ENCODE peak calls at places on chromosomes 4 and X, in six cellular contexts. F is H9, S is IMR-90, Z is neuronal stem cell, R is H1, O is trophoblast cell. W is an unnamed sample.

GRCh38 chr4:186190456-186191265 is 706 bp upstream of the CYP4V2 start:
- DNase-seq in S (no peak), F (peak; percentile 50), Z (no peak), R (no peak), O (peak; percentile 21), W (peak; percentile 43)

GRCh38 chr4:125956281-125956680 is 641.5 kb downstream of the FAT4 start:
- DNase-seq in Z (no peak), F (no peak), O (no peak), S (no peak), R (no peak), W (no peak)

GRCh38 chr4:99144070-99144469 is at the start of gene ADH4:
- DNase-seq in O (no peak), S (peak; percentile 8), R (no peak), Z (peak; percentile 12), F (no peak), W (no peak)

GRCh38 chr4:81052119-81053068 is 21.9 kb downstream of the BMP3 start:
- DNase-seq in R (peak; percentile 44), S (peak; percentile 74), F (peak; percentile 67), O (peak; percentile 69), Z (peak; percentile 84), W (peak; percentile 64)

GRCh38 chr4:52715255-52715897 is 35.8 kb downstream of the ERVMER34-1 start:
- DNase-seq in R (no peak), S (no peak), F (no peak), Z (no peak), O (no peak), W (no peak)

GRCh38 chr4:140691369-140691768 is 64.8 kb downstream of the TBC1D9 start:
- DNase-seq in F (no peak), Z (no peak), S (peak; percentile 62), O (peak; percentile 50), R (no peak), W (peak; percentile 44)

GRCh38 chr4:17712166-17712565 is 69.3 kb downstream of the FAM184B start:
- DNase-seq in F (no peak), O (no peak), S (no peak), R (no peak), Z (no peak), W (no peak)

GRCh38 chr4:140439644-140440043 is 12.2 kb upstream of the CLGN start:
- DNase-seq in O (no peak), S (no peak), Z (no peak), F (no peak), R (no peak), W (no peak)

GRCh38 chr4:163300445-163300844 is 32.0 kb downstream of the NPY1R start:
- DNase-seq in Z (no peak), F (no peak), S (no peak), R (no peak), O (no peak), W (no peak)

GRCh38 chrX:71492086-71493065 is 40.5 kb upstream of the OGT start:
- DNase-seq in O (peak; percentile 53), F (no peak), Z (no peak), R (no peak), S (peak; percentile 26), W (no peak)

GRCh38 chrX:27633328-27633727 is 43.2 kb downstream of the DCAF8L2 start:
- DNase-seq in R (no peak), F (no peak), O (no peak), Z (no peak), S (no peak), W (no peak)

GRCh38 chr4:73922766-73923630 is 53.8 kb downstream of the CXCL1 start:
- DNase-seq in S (peak; percentile 59), O (no peak), R (no peak), Z (no peak), F (no peak), W (peak; percentile 54)

GRCh38 chr4:73918058-73918457 is 48.9 kb downstream of the CXCL1 start:
- DNase-seq in R (no peak), F (no peak), S (no peak), O (no peak), Z (no peak), W (no peak)

GRCh38 chr4:73922317-73922716 is 53.1 kb downstream of the CXCL1 start:
- DNase-seq in S (no peak), R (no peak), O (no peak), Z (no peak), F (no peak), W (no peak)

GRCh38 chr4:73919691-73920090 is 50.5 kb downstream of the CXCL1 start:
- DNase-seq in F (no peak), S (peak; percentile 65), R (no peak), O (no peak), Z (no peak), W (no peak)

GRCh38 chr4:73923631-73923937 is 54.4 kb downstream of the CXCL1 start:
- DNase-seq in O (no peak), Z (no peak), R (no peak), S (no peak), F (no peak), W (no peak)
- H4K91ac ChIP-seq in O (no peak overlapping the region), Z (no peak overlapping the region), R (no peak overlapping the region), S (no peak overlapping the region), F (no peak overlapping the region), W (no peak overlapping the region)

GRCh38 chr4:6141554-6141953 is 58.8 kb downstream of the JAKMIP1 start:
- DNase-seq in S (no peak), R (no peak), O (no peak), F (no peak), Z (no peak), W (no peak)
- H2AK5ac ChIP-seq in S (no peak overlapping the region), R (no peak overlapping the region), O (no peak overlapping the region), F (no peak overlapping the region), Z (no peak overlapping the region), W (no peak overlapping the region)

GRCh38 chrX:82161195-82161594 is 959.3 kb downstream of the SH3BGRL start:
- DNase-seq in F (no peak), Z (no peak), O (no peak), R (no peak), S (no peak), W (no peak)
- H4K91ac ChIP-seq in F (no peak overlapping the region), Z (no peak overlapping the region), O (no peak overlapping the region), R (no peak overlapping the region), S (no peak overlapping the region), W (no peak overlapping the region)

GRCh38 chr4:121144021-121144420 is 20.1 kb downstream of the TNIP3 start:
- DNase-seq in O (no peak), Z (no peak), S (no peak), R (no peak), F (no peak), W (no peak)
- H2AK5ac ChIP-seq in O (no peak overlapping the region), Z (no peak overlapping the region), S (no peak overlapping the region), R (no peak overlapping the region), F (no peak overlapping the region), W (no peak overlapping the region)

DNA sequence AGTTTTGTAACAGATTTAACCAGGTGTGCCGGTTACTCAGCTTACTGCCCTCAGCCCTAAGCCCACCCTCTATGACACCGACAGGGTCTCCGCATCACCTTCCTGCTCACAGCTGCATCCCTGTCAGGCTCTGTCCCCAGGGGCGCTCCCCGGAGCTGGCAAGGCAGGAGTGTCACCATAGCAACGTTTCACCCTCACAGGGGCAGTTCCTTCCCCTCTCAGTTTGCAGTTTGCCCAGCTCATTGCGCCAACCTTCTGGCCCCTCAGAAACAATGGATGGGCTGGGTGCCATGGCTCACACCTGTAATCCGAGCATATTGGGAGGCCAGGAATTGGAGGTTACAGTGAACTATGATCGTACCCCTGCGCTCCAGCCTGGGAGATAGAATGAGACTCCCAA is 42.6 kb downstream of the RGS12 start:
- DNase-seq in F (no peak), R (no peak), S (no peak), Z (no peak), O (no peak), W (no peak)
- H4K91ac ChIP-seq in F (no peak overlapping the region), R (no peak overlapping the region), S (no peak overlapping the region), Z (no peak overlapping the region), O (no peak overlapping the region), W (no peak overlapping the region)

GRCh38 chr4:117777721-117778120 is 256.6 kb upstream of the NDST3 start:
- DNase-seq in O (no peak), S (no peak), R (no peak), F (no peak), Z (no peak), W (no peak)

GRCh38 chr4:117770269-117771087 is 263.8 kb upstream of the NDST3 start:
- DNase-seq in Z (no peak), F (no peak), S (no peak), O (no peak), R (no peak), W (no peak)

GRCh38 chr4:117771647-117772337 is 262.5 kb upstream of the NDST3 start:
- DNase-seq in Z (no peak), O (peak; percentile 11), R (peak; percentile 25), F (peak; percentile 47), S (no peak), W (peak; percentile 13)

GRCh38 chr4:117768610-117769009 is 265.7 kb upstream of the NDST3 start:
- DNase-seq in Z (no peak), S (no peak), R (no peak), F (no peak), O (no peak), W (no peak)

DNA sequence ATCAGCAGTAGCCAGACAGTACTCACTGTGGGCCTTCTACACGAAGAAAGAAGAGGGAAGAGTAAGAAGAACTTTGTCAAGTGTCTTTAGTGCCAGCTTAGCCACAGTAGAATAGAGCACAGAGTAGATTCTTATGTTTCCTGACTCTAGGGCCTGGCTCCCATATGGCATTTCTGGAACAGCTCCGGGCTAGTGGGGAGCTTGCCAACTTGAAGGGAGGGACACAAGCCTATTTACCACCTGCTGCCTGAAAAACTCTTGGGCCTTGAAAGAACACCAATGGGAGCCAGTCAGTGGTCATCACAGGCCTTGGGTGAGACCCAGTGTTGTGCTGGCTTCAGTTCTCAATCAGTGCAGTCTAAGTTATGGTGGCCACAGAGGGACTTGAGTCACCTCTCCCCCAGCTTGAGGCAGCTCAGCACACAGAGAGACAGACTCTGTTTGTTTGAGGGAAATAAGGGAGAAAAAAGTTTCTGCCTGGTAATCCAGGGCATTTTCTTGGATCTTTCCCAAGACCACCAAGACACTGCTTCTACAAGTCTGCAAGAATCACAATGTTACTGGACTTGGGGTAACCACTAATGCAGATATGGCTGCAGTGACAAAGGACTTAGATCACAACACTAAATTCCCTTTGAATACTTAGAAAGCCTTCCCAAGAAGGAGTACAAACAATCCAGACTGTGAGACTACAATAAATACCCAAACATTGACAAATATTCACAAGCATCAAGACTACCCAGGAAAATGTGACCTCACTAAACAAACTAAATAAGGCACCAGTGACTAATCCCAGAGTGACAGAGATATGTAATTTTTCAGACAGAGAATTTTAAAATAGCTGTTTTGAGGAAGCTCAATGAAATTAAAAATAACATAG is 261.0 kb upstream of the NDST3 start:
- DNase-seq in Z (no peak), S (no peak), R (no peak), O (no peak), F (no peak), W (peak; percentile 51)
- H2AK5ac ChIP-seq in Z (no peak overlapping the region), S (no peak overlapping the region), R (no peak overlapping the region), O (no peak overlapping the region), F (no peak overlapping the region), W (no peak overlapping the region)

GRCh38 chr4:44928062-44928380 is 201.7 kb upstream of the GNPDA2 start:
- DNase-seq in O (no peak), Z (no peak), R (no peak), F (no peak), S (no peak), W (no peak)
- H4K91ac ChIP-seq in O (no peak overlapping the region), Z (no peak overlapping the region), R (no peak overlapping the region), F (no peak overlapping the region), S (no peak overlapping the region), W (peak overlapping the region; percentile 39)